ENCODE peak calls at places on chromosomes 7 and 10, in seven cellular contexts. L is caudate nucleus; V is frontal cortex; U is activated CD8-positive, alpha-beta memory T cell treated with anti-CD3 and anti-CD28 coated beads for 4 hours; Q is body of pancreas; T is ELF-1; R is NB4. Y is an unnamed sample.

GRCh38 chr7:88243345-88243909 is 23.6 kb upstream of the SRI start:
- DNase-seq in L (no peak), V (peak), U (no peak), Q (no peak), T (peak), R (peak), Y (no peak)

GRCh38 chr7:582081-582835 is 62.6 kb upstream of the PDGFA start:
- DNase-seq in L (no peak), V (no peak), U (no peak), Q (no peak), T (no peak), R (no peak), Y (no peak)

GRCh38 chr7:99505324-99505662 is 831 bp downstream of the ZKSCAN5 start:
- DNase-seq in L (no peak), V (no peak), U (no peak), Q (no peak), T (no peak), R (no peak), Y (no peak)

GRCh38 chr10:70931168-70931805 is 42.9 kb upstream of the PCBD1 start:
- DNase-seq in L (no peak), V (no peak), U (no peak), Q (no peak), T (no peak), R (no peak), Y (no peak)

GRCh38 chr7:45149606-45150005 is 8.0 kb upstream of the RAMP3 start:
- DNase-seq in L (no peak), V (no peak), U (no peak), Q (no peak), T (no peak), R (no peak), Y (no peak)

GRCh38 chr7:140155428-140155827 is 21.4 kb downstream of the KDM7A start:
- DNase-seq in L (no peak), V (no peak), U (no peak), Q (no peak), T (no peak), R (no peak), Y (no peak)

GRCh38 chr7:43592321-43592720 is 9.4 kb downstream of the STK17A start:
- DNase-seq in L (no peak), V (no peak), U (no peak), Q (no peak), T (no peak), R (no peak), Y (no peak)

GRCh38 chr10:22365644-22366565 is 20.6 kb downstream of the SPAG6 start:
- DNase-seq in L (no peak), V (no peak), U (no peak), Q (no peak), T (no peak), R (no peak), Y (no peak)

GRCh38 chr10:111756541-111757061 is 427.0 kb downstream of the GPAM start:
- DNase-seq in L (no peak), V (no peak), U (no peak), Q (peak), T (peak), R (peak), Y (no peak)

GRCh38 chr10:134743-135600 is at the start of gene ZMYND11:
- DNase-seq in L (no peak), V (peak), U (peak), Q (peak), T (peak), R (peak), Y (peak)

GRCh38 chr10:126277177-126277576 is 111.1 kb downstream of the ADAM12 start:
- DNase-seq in L (no peak), V (no peak), U (no peak), Q (no peak), T (no peak), R (no peak), Y (no peak)

GRCh38 chr7:142669074-142669654 is 80.1 kb upstream of the PRSS1 start:
- DNase-seq in L (no peak), V (no peak), U (no peak), Q (no peak), T (peak), R (peak), Y (no peak)

GRCh38 chr7:31311465-31312074 is 29.0 kb downstream of the NEUROD6 start:
- DNase-seq in L (no peak), V (no peak), U (no peak), Q (no peak), T (peak), R (no peak), Y (no peak)

GRCh38 chr7:105016083-105017075 is 2.4 kb downstream of the KMT2E start:
- DNase-seq in L (no peak), V (no peak), U (no peak), Q (no peak), T (no peak), R (no peak), Y (no peak)

GRCh38 chr7:41122256-41122987 is 580.5 kb downstream of the INHBA start:
- DNase-seq in L (no peak), V (no peak), U (no peak), Q (no peak), T (no peak), R (no peak), Y (no peak)

GRCh38 chr7:93015193-93016084 is 102.3 kb downstream of the SAMD9 start:
- DNase-seq in L (no peak), V (no peak), U (no peak), Q (no peak), T (no peak), R (no peak), Y (no peak)

GRCh38 chr10:93680414-93681047 is 21.9 kb downstream of the FRA10AC1 start:
- DNase-seq in L (no peak), V (peak), U (no peak), Q (no peak), T (no peak), R (peak), Y (no peak)

GRCh38 chr7:33616752-33617151 is 288.6 kb upstream of the BMPER start:
- DNase-seq in L (no peak), V (no peak), U (no peak), Q (no peak), T (no peak), R (no peak), Y (no peak)

GRCh38 chr7:28018020-28018419 is 162.6 kb downstream of the JAZF1 start:
- DNase-seq in L (no peak), V (no peak), U (no peak), Q (no peak), T (no peak), R (no peak), Y (no peak)

GRCh38 chr7:91249506-91250233 is 14.6 kb upstream of the FZD1 start:
- DNase-seq in L (no peak), V (no peak), U (no peak), Q (no peak), T (peak), R (no peak), Y (no peak)

GRCh38 chr7:108001759-108002725 is 919 bp downstream of the LAMB1 start:
- DNase-seq in L (no peak), V (peak), U (no peak), Q (no peak), T (peak), R (no peak), Y (no peak)

GRCh38 chr10:98664329-98665042 is 217.8 kb upstream of the HPS1 start:
- DNase-seq in L (no peak), V (no peak), U (no peak), Q (no peak), T (peak), R (peak), Y (peak)

GRCh38 chr7:26868841-26869505 is 4.6 kb upstream of the SKAP2 start:
- DNase-seq in L (no peak), V (no peak), U (no peak), Q (no peak), T (no peak), R (peak), Y (no peak)

GRCh38 chr7:95874541-95875265 is 102.3 kb downstream of the DYNC1I1 start:
- DNase-seq in L (no peak), V (no peak), U (no peak), Q (no peak), T (no peak), R (no peak), Y (no peak)

GRCh38 chr10:69145329-69145728 is 21.4 kb downstream of the VPS26A start:
- DNase-seq in L (no peak), V (no peak), U (no peak), Q (no peak), T (no peak), R (no peak), Y (no peak)

GRCh38 chr7:127812540-127812939 is 160.5 kb downstream of the SND1 start:
- DNase-seq in L (no peak), V (no peak), U (no peak), Q (no peak), T (no peak), R (no peak), Y (no peak)

Y was measured in T-cell.